ENCODE peak calls at places on chromosomes 13 and 19, in ten cellular contexts. E is heart left ventricle, W is IMR-90, Z is H1, F is A549, X is esophagus muscularis mucosa, L is NB4, D is suprapubic skin, O is breast epithelium, R is uterus. J is an unnamed sample.

GRCh38 chr19:53389591-53390377 is 5.2 kb upstream of the ZNF765 start:
- DNase-seq in E (no peak), W (no peak), Z (peak), F (no peak), X (no peak), L (no peak), D (no peak), O (no peak), R (no peak), J (no peak)

GRCh38 chr13:98103531-98103930 is 39.4 kb upstream of the FARP1 start:
- DNase-seq in E (no peak), W (no peak), Z (no peak), F (no peak), X (no peak), L (no peak), D (no peak), O (no peak), R (no peak), J (no peak)

GRCh38 chr19:7860166-7860901 is 13.9 kb downstream of the PRR36 start:
- DNase-seq in E (no peak), W (no peak), Z (no peak), F (no peak), X (no peak), L (no peak), D (no peak), O (no peak), R (no peak), J (no peak)

GRCh38 chr13:113405481-113406300 is 41.8 kb upstream of the GRTP1 start:
- DNase-seq in E (peak), W (no peak), Z (no peak), F (no peak), X (no peak), L (no peak), D (peak), O (no peak), R (peak), J (no peak)

GRCh38 chr13:27868639-27869435 is 51.0 kb upstream of the PDX1 start:
- DNase-seq in E (no peak), W (peak), Z (no peak), F (no peak), X (no peak), L (peak), D (no peak), O (no peak), R (no peak), J (no peak)

GRCh38 chr19:54804101-54804500 is 691 bp downstream of the KIR2DL4 start:
- DNase-seq in E (no peak), W (no peak), Z (no peak), F (no peak), X (peak), L (no peak), D (no peak), O (no peak), R (no peak), J (no peak)

GRCh38 chr19:53868091-53868891 is 608 bp downstream of the MYADM start:
- DNase-seq in E (peak), W (peak), Z (peak), F (peak), X (no peak), L (peak), D (peak), O (peak), R (peak), J (peak)

GRCh38 chr13:30925429-30925828 is 7.0 kb upstream of the TEX26 start:
- DNase-seq in E (no peak), W (no peak), Z (no peak), F (no peak), X (no peak), L (no peak), D (no peak), O (no peak), R (no peak), J (no peak)

GRCh38 chr13:112795277-112795676 is 105.4 kb downstream of the ATP11A start:
- DNase-seq in E (no peak), W (no peak), Z (no peak), F (no peak), X (no peak), L (no peak), D (peak), O (no peak), R (no peak), J (no peak)

GRCh38 chr19:12665646-12666304 is 767 bp downstream of the MAN2B1 start:
- DNase-seq in E (no peak), W (peak), Z (no peak), F (no peak), X (no peak), L (peak), D (peak), O (no peak), R (no peak), J (no peak)

GRCh38 chr13:114068723-114069322 is 63.6 kb downstream of the RASA3 start:
- DNase-seq in E (peak), W (peak), Z (no peak), F (no peak), X (no peak), L (peak), D (peak), O (no peak), R (peak), J (no peak)

GRCh38 chr19:13045812-13046211 is 50.5 kb downstream of the NFIX start:
- DNase-seq in E (no peak), W (no peak), Z (no peak), F (no peak), X (no peak), L (no peak), D (no peak), O (no peak), R (no peak), J (no peak)

GRCh38 chr13:39105110-39105509 is 66.9 kb downstream of the NHLRC3 start:
- DNase-seq in E (no peak), W (no peak), Z (no peak), F (no peak), X (no peak), L (no peak), D (no peak), O (no peak), R (no peak), J (no peak)

GRCh38 chr13:98157609-98158008 is 14.7 kb downstream of the FARP1 start:
- DNase-seq in E (no peak), W (no peak), Z (no peak), F (no peak), X (no peak), L (no peak), D (no peak), O (no peak), R (no peak), J (no peak)

GRCh38 chr13:71865858-71866172 is 1.2 kb downstream of the DACH1 start:
- DNase-seq in E (peak), W (no peak), Z (no peak), F (no peak), X (no peak), L (peak), D (no peak), O (no peak), R (peak), J (no peak)

GRCh38 chr19:42528354-42529247 is at the start of gene CEACAM1:
- DNase-seq in E (no peak), W (no peak), Z (peak), F (no peak), X (no peak), L (no peak), D (no peak), O (peak), R (no peak), J (peak)

GRCh38 chr19:57406516-57407123 is 4.3 kb upstream of the ZNF17 start:
- DNase-seq in E (peak), W (peak), Z (peak), F (no peak), X (no peak), L (peak), D (no peak), O (peak), R (peak), J (peak)

GRCh38 chr19:11016591-11016990 is 55.8 kb downstream of the SMARCA4 start:
- DNase-seq in E (no peak), W (no peak), Z (no peak), F (no peak), X (no peak), L (no peak), D (no peak), O (no peak), R (no peak), J (no peak)

GRCh38 chr13:84037937-84038464 is 155.7 kb upstream of the SLITRK1 start:
- DNase-seq in E (no peak), W (no peak), Z (no peak), F (no peak), X (no peak), L (no peak), D (no peak), O (no peak), R (no peak), J (no peak)

GRCh38 chr19:54333586-54334298 is 5.2 kb downstream of the LILRA4 start:
- DNase-seq in E (no peak), W (no peak), Z (no peak), F (no peak), X (no peak), L (no peak), D (no peak), O (no peak), R (no peak), J (no peak)

GRCh38 chr19:33064778-33065550 is at the start of gene RHPN2:
- DNase-seq in E (peak), W (peak), Z (peak), F (peak), X (no peak), L (peak), D (no peak), O (no peak), R (peak), J (peak)

GRCh38 chr13:43511260-43511970 is 275.4 kb downstream of the ENOX1 start:
- DNase-seq in E (no peak), W (no peak), Z (no peak), F (no peak), X (no peak), L (no peak), D (no peak), O (no peak), R (no peak), J (no peak)

GRCh38 chr13:39023761-39024160 is 14.1 kb downstream of the PROSER1 start:
- DNase-seq in E (no peak), W (peak), Z (no peak), F (no peak), X (no peak), L (no peak), D (no peak), O (no peak), R (no peak), J (no peak)

GRCh38 chr13:41981961-41982723 is 21.2 kb upstream of the VWA8 start:
- DNase-seq in E (no peak), W (peak), Z (no peak), F (no peak), X (no peak), L (no peak), D (no peak), O (no peak), R (no peak), J (no peak)

GRCh38 chr19:13132471-13133166 is 14.6 kb downstream of the NACC1 start:
- DNase-seq in E (no peak), W (peak), Z (no peak), F (no peak), X (no peak), L (peak), D (no peak), O (no peak), R (no peak), J (no peak)

GRCh38 chr19:18776288-18776594 is 14.9 kb downstream of the COMP start:
- DNase-seq in E (no peak), W (peak), Z (no peak), F (no peak), X (no peak), L (no peak), D (no peak), O (no peak), R (no peak), J (peak)

GRCh38 chr19:6228523-6229215 is 51.1 kb downstream of the MLLT1 start:
- DNase-seq in E (no peak), W (no peak), Z (no peak), F (no peak), X (no peak), L (no peak), D (no peak), O (no peak), R (peak), J (no peak)

GRCh38 chr13:101925731-101926130 is 473.3 kb downstream of the ITGBL1 start:
- DNase-seq in E (no peak), W (no peak), Z (no peak), F (no peak), X (no peak), L (no peak), D (no peak), O (no peak), R (no peak), J (no peak)

GRCh38 chr19:13751436-13751835 is 12.9 kb upstream of the MRI1 start:
- DNase-seq in E (no peak), W (no peak), Z (no peak), F (no peak), X (no peak), L (no peak), D (no peak), O (no peak), R (no peak), J (no peak)

GRCh38 chr19:48618916-48619691 is at the start of the genes RPL18 and SPHK2:
- DNase-seq in E (peak), W (peak), Z (peak), F (peak), X (peak), L (peak), D (peak), O (peak), R (peak), J (peak)

DNA sequence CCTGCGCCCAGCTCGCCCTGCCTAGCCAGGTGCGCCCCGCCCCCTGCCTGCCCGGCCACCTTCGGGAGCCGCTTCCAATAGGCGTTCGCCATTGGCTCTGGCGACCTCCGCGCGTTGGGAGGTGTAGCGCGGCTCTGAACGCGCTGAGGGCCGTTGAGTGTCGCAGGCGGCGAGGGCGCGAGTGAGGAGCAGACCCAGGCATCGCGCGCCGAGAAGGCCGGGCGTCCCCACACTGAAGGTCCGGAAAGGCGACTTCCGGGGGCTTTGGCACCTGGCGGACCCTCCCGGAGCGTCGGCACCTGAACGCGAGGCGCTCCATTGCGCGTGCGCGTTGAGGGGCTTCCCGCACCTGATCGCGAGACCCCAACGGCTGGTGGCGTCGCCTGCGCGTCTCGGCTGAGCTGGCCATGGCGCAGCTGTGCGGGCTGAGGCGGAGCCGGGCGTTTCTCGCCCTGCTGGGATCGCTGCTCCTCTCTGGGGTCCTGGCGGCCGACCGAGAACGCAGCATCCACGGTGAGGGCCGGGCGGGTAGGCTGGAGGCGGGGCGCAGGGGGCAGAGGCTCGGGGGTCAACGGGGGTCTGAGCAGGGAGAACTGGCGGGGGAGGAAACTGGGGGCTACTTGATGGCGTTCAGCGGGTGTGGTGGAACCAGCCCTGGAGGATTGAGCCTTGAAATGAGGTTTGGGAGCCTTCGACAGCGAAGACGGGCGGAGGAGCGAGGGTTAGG is at the start of gene SPINT2:
- DNase-seq in E (no peak), W (no peak), Z (peak), F (peak), X (no peak), L (no peak), D (peak), O (no peak), R (no peak), J (no peak)
- TF ChIP-seq POLR2A in E (no peak), W (no peak), Z (peak), F (peak), X (no peak), L (no peak), D (peak), O (peak), R (no peak), J (no peak)

DNA sequence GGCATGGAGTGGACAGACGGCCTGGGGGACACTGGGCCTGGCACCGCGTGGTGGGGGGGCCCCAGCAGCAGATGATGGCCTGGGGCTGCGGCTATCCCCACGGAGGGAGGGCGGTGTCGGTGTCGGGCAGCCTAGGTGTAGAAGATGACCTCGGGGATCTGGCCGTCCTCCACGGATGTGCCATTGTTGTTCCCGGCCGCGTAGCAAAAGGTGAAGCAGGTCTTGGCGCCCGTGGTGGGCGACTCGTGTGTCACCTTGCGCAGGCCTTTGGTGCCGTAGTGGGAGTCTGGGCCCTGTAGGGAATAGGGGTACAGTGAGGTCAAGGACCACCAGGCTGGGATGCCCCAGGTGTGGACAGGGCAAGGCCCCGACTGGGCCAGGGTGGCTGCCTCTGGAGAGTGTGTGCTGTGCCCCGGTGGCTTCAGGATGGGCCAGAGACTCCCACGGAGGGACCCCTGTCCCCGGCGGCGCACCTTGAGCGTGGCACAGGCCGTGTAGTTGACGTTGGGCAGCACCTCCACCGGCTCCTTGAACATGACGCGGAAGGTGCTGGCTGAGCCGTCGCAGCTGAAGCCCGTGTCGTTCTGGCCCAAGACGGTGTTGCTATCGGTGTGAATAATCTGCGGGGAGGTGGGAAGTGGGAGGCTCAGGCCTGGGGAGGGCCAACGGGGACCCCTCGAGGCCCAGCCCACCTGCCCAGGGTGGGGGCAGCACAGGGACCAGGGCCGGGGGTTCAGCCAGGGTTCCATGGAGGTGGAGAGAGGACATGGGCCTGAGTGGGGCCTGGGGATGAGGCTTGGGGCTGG is 29.0 kb downstream of the BTBD2 start:
- DNase-seq in E (no peak), W (no peak), Z (no peak), F (no peak), X (no peak), L (peak), D (no peak), O (no peak), R (no peak), J (no peak)
- TF ChIP-seq POLR2A in E (no peak), W (no peak), Z (no peak), F (no peak), X (no peak), L (no peak), D (no peak), O (no peak), R (no peak), J (no peak)

GRCh38 chr13:24271611-24272451 is 37.5 kb upstream of the C1QTNF9 start:
- DNase-seq in E (peak), W (peak), Z (no peak), F (no peak), X (peak), L (peak), D (no peak), O (peak), R (peak), J (no peak)
- TF ChIP-seq POLR2A in E (no peak), W (no peak), Z (no peak), F (no peak), X (no peak), L (no peak), D (no peak), O (no peak), R (no peak), J (no peak)

DNA sequence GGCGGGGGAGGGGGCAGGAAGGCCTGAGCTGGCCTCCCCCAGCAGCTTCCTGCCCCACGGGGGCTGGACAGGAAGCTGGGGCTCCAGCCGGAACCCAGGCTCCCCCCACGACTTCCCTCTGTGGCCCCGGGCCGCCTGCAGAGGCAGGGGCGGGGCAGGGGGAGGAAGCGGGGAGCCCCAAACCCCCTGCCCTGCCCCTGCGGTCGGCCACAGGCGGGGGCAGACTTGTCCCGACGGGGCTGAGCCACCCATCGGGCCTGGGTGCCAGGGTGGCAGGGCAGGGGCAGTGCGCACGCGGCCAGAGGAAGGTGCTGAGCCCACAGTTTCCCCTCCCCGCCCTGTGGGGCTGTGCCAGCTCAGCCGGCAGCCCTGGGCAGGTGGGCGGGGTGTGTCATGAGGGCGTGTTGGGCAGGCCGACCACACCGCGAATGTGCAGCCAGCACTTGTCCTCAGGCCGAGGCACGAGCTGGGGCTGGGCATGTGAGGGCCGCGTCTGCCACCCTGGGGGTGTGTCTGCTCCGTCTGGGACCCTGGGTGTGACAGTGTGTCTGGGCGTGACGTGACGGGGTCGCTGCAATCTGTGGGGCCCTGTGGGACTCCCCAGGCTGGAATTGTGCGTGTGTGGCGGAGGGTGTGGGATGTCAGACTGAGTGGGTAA is 17.7 kb downstream of the CCDC97 start:
- DNase-seq in E (peak), W (peak), Z (peak), F (no peak), X (no peak), L (peak), D (peak), O (peak), R (no peak), J (peak)
- TF ChIP-seq POLR2A in E (no peak), W (peak), Z (no peak), F (no peak), X (no peak), L (no peak), D (no peak), O (no peak), R (no peak), J (no peak)

DNA sequence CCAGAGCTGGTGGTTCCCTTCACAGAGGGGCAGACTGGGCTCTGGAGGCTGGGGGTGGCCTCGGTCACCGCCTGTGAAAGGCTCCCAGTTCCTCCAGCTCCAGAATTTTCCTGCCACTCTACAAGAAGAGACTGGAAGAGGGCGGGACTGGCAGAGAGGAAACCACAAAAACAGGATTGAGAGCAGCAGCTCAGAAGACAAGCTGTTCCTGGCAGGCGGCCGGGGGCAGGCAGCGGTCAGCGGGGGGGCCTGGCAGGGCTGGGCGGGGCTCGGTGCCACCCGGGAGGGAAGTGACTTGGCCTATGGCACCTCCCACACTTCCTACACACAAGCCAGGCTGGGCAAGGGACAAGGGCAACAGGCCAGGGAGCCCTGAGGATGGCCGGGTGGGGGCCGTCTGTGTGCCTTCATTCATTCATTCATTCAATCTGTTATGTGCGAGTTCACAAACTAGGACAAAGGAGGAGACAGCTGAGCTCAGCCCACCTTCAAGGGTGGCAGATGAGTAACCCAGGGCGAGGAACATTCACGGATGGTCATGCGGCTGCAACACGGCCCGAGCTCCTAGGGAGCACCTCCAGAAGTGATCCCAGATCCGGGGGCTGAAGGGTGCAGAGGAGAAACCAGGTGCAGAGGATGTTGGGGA is 16.9 kb upstream of the BTBD2 start:
- DNase-seq in E (peak), W (peak), Z (peak), F (peak), X (peak), L (peak), D (peak), O (peak), R (peak), J (peak)
- TF ChIP-seq POLR2A in E (peak), W (no peak), Z (no peak), F (peak), X (peak), L (no peak), D (no peak), O (no peak), R (peak), J (no peak)

GRCh38 chr19:3366761-3367571 is 583 bp downstream of the NFIC start:
- DNase-seq in E (peak), W (no peak), Z (peak), F (no peak), X (no peak), L (peak), D (no peak), O (no peak), R (peak), J (no peak)
- TF ChIP-seq POLR2A in E (peak), W (peak), Z (no peak), F (no peak), X (peak), L (no peak), D (no peak), O (no peak), R (no peak), J (no peak)

J was measured in H54.